ENCODE peak calls at places on chromosomes 1 and 21, in five cellular contexts. F, M, C, J and V are unnamed samples.

GRCh38 chr1:68321084-68321685 is 88.9 kb upstream of the WLS start:
- DNase-seq in F (peak; percentile 72), M (peak; percentile 74), J (peak; percentile 62), C (peak; percentile 75), V (peak; percentile 35)

GRCh38 chr1:30151826-30152225 is 571.6 kb downstream of the MATN1 start:
- DNase-seq in J (no peak), F (no peak), M (no peak), C (no peak), V (no peak)

GRCh38 chr1:1004780-1005697 is 5.1 kb upstream of the HES4 start:
- DNase-seq in M (no peak), C (no peak), J (peak; percentile 53), F (peak; percentile 67), V (no peak)

GRCh38 chr1:187928288-187928687 is 1099.5 kb downstream of the PLA2G4A start:
- DNase-seq in J (peak; percentile 48), C (peak; percentile 39), F (no peak), M (no peak), V (no peak)

GRCh38 chr1:18943914-18944572 is 12.4 kb downstream of the IFFO2 start:
- DNase-seq in J (no peak), M (no peak), C (no peak), F (no peak), V (no peak)

GRCh38 chr1:92410706-92411105 is 76.0 kb downstream of the GFI1 start:
- DNase-seq in C (no peak), J (no peak), M (no peak), F (no peak), V (no peak)

GRCh38 chr1:33155877-33156538 is 25.8 kb downstream of the TRIM62 start:
- DNase-seq in C (no peak), M (peak; percentile 40), J (no peak), F (no peak), V (no peak)

GRCh38 chr1:20126041-20126805 is 6.9 kb upstream of the PLA2G2D start:
- DNase-seq in C (no peak), J (no peak), F (no peak), M (no peak), V (no peak)

GRCh38 chr21:39809936-39810335 is 57.3 kb upstream of the PCP4 start:
- DNase-seq in F (no peak), C (no peak), M (no peak), J (no peak), V (no peak)

GRCh38 chr1:18103788-18104421 is 3.7 kb upstream of the IGSF21 start:
- DNase-seq in C (no peak), F (no peak), J (no peak), M (no peak), V (no peak)

GRCh38 chr1:227560393-227560792 is 3.0 kb upstream of the ZNF678 start:
- DNase-seq in J (no peak), F (peak; percentile 42), M (no peak), C (no peak), V (no peak)

GRCh38 chr1:227562037-227562436 is 1.3 kb upstream of the ZNF678 start:
- DNase-seq in J (no peak), M (no peak), F (no peak), C (no peak), V (no peak)

GRCh38 chr1:227560814-227561213 is 2.5 kb upstream of the ZNF678 start:
- DNase-seq in J (no peak), F (peak; percentile 45), M (no peak), C (no peak), V (no peak)

GRCh38 chr1:227559926-227560325 is 3.4 kb upstream of the ZNF678 start:
- DNase-seq in F (no peak), C (no peak), J (no peak), M (no peak), V (no peak)

DNA sequence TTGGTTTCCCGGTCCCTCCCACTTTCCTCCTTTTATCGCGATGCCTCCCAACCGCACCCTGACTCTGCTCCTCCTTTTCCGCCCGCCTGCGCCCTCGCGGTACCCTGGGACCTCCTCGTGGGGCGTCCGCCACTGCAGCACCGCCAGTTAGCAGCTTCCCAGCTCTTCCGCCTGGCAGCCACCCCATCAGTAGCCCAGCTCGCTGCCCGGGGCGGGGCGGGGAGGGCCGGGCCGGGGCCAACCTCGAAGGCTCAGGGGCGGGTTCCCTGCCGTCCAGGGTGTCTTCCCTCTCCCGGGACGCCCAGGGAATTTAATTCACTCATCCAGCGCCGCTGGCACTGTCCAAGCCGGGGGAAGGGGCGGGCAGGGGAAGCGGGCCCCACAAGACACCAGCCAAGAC is 2.1 kb upstream of the ZNF678 start:
- DNase-seq in C (no peak), F (peak; percentile 39), M (no peak), J (no peak), V (no peak)
- H3K4me3 ChIP-seq in C (no peak overlapping the region), F (peak overlapping the region; percentile 11), M (no peak overlapping the region), J (no peak overlapping the region), V (no peak overlapping the region)

DNA sequence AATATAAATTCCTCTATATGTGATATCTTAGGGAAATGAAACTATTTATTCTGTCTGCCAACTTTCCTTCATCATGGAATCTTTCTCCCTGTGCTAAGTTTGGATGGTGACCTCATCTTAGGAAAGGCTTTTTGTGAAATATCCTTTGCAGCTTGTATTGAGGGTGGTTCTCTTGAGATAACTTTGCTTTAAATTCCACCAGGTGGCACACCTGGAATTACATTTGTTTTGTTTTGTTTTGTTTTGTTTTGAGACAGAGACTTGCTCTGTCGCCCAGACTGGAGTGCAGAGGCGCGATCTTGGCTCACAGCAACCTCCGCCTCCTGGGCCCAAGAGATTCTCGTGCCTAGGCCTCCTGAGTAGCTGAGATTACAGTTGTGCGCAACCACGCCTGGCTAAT is 7.6 kb upstream of the CD1A start:
- DNase-seq in M (no peak), C (peak; percentile 1), J (no peak), F (no peak), V (no peak)
- TF ChIP-seq CTCF in M (no peak), C (no peak), J (no peak), F (no peak), V (peak; percentile 4)

DNA sequence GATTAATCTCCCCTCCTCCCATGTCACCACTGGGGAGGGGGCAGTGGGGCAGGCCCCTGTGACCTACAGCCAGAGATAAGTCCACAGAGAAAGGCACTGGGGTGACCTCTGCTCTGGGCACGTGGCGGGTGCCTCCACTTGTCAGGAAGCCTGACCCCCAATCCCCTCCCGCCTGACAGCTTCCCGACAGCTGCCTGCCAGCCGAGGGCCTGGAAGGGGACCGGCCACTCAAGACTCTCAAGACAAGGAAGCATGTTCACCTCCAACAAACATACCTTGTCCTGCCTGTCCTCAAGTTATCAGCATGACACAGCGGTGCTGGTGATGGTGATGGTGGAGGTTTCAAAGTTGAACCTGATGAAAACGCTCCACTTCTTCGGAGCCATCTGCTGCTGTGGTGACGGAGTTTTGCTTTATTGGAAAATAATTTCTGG is 3.2 kb upstream of the FAAP20 start:
- DNase-seq in J (no peak), F (no peak), C (no peak), M (no peak), V (no peak)
- H3K4me3 ChIP-seq in J (no peak overlapping the region), F (no peak overlapping the region), C (no peak overlapping the region), M (no peak overlapping the region), V (no peak overlapping the region)

GRCh38 chr1:221543529-221544120 is 198.3 kb downstream of the DUSP10 start:
- DNase-seq in C (peak; percentile 70), M (no peak), F (no peak), J (peak; percentile 27), V (no peak)
- TF ChIP-seq CTCF in C (peak; percentile 56), M (no peak), F (peak; percentile 60), J (peak; percentile 57), V (peak; percentile 51)